ENCODE peak calls at places on chromosome 3, in ten cellular contexts. H, C, R, Y, O, X, D, V, I and Q are unnamed samples.

GRCh38 chr3:64740232-64740631 is 52.4 kb upstream of the ADAMTS9 start:
- DNase-seq in X (no peak), I (peak), D (no peak), O (no peak), C (no peak), Y (no peak), H (no peak), R (peak), V (no peak), Q (no peak)

GRCh38 chr3:24185738-24186384 is 240.8 kb downstream of the NR1D2 start:
- DNase-seq in Y (no peak), O (peak), H (no peak), D (no peak), X (peak), I (peak), C (peak), R (peak), V (peak), Q (peak)

GRCh38 chr3:77707271-77707670 is 667.4 kb downstream of the ROBO2 start:
- DNase-seq in D (no peak), X (no peak), V (no peak), O (no peak), I (no peak), R (no peak), Y (no peak), H (no peak), C (no peak), Q (no peak)

GRCh38 chr3:54965746-54966145 is 37.9 kb upstream of the LRTM1 start:
- DNase-seq in X (peak), C (no peak), I (peak), Y (no peak), D (no peak), H (no peak), R (peak), V (no peak), O (no peak), Q (no peak)

GRCh38 chr3:195809291-195809785 is 2.4 kb downstream of the MUC4 start:
- DNase-seq in C (peak), H (no peak), O (no peak), R (no peak), X (no peak), D (no peak), V (no peak), I (peak), Y (no peak), Q (no peak)

GRCh38 chr3:133377396-133377795 is 22.5 kb upstream of the BFSP2 start:
- DNase-seq in R (peak), V (no peak), O (peak), X (peak), D (no peak), H (no peak), I (peak), C (peak), Y (no peak), Q (peak)

GRCh38 chr3:123411340-123412040 is 37.4 kb downstream of the ADCY5 start:
- DNase-seq in C (no peak), H (no peak), R (no peak), O (no peak), I (peak), Y (no peak), X (no peak), V (no peak), D (no peak), Q (no peak)

GRCh38 chr3:426056-426455 is 229.5 kb downstream of the CHL1 start:
- DNase-seq in H (no peak), Y (no peak), C (no peak), D (no peak), V (no peak), O (no peak), X (no peak), R (no peak), I (no peak), Q (peak)

GRCh38 chr3:59189561-59190338 is 139.9 kb upstream of the CFAP20DC start:
- DNase-seq in O (no peak), Y (no peak), R (no peak), I (no peak), V (no peak), X (peak), H (no peak), C (no peak), D (no peak), Q (peak)